ENCODE peak calls at places on chromosomes 1 and 21, in four cellular contexts. X is esophagus squamous epithelium, J is A549, G is GM23338. R is an unnamed sample. For H3K4me1, the result is how much of the 10 kb centered on the place peaks cover.

GRCh38 chr1:150256549-150257341 is 829 bp upstream of the CA14 start:
- DNase-seq in J (no peak), X (no peak), G (peak), R (no peak)

GRCh38 chr1:117466761-117467160 is 99.5 kb downstream of the MAN1A2 start:
- DNase-seq in G (no peak), X (no peak), J (no peak), R (no peak)

GRCh38 chr1:184330884-184331283 is 55.9 kb upstream of the C1orf21 start:
- DNase-seq in J (no peak), X (no peak), G (no peak), R (no peak)

GRCh38 chr1:38804062-38804886 is 55.3 kb downstream of the RRAGC start:
- DNase-seq in X (no peak), G (peak), J (no peak), R (no peak)

GRCh38 chr1:201764166-201764565 is 64.8 kb upstream of the IPO9 start:
- DNase-seq in X (no peak), J (no peak), G (no peak), R (no peak)

GRCh38 chr1:39542924-39543323 is 33.7 kb downstream of the PABPC4 start:
- DNase-seq in X (no peak), J (no peak), G (no peak), R (no peak)

GRCh38 chr1:61481313-61481712 is 243.6 kb downstream of the TM2D1 start:
- DNase-seq in G (no peak), X (no peak), J (peak), R (no peak)

GRCh38 chr1:61504305-61504704 is 220.6 kb downstream of the TM2D1 start:
- DNase-seq in X (no peak), J (no peak), G (no peak), R (no peak)

GRCh38 chr1:94819945-94820746 is at the start of gene SLC44A3:
- DNase-seq in X (no peak), J (peak), G (peak), R (peak)

GRCh38 chr1:198699167-198700015 is 60.6 kb downstream of the PTPRC start:
- DNase-seq in X (no peak), J (peak), G (peak), R (no peak)

GRCh38 chr1:31843506-31843905 is 27.7 kb upstream of the SPOCD1 start:
- DNase-seq in G (peak), J (no peak), X (no peak), R (no peak)

GRCh38 chr21:41242238-41242829 is 74.3 kb upstream of the FAM3B start:
- DNase-seq in G (no peak), X (no peak), J (no peak), R (no peak)

GRCh38 chr1:53112861-53113260 is 29.6 kb downstream of the SLC1A7 start:
- DNase-seq in G (no peak), J (no peak), X (no peak), R (no peak)

GRCh38 chr21:34722684-34723300 is 54.0 kb downstream of the CLIC6 start:
- DNase-seq in X (no peak), G (peak), J (no peak), R (no peak)

GRCh38 chr1:25997759-25998074 is at the start of gene PAFAH2:
- DNase-seq in G (no peak), J (no peak), X (no peak), R (no peak)

GRCh38 chr1:184910596-184910995 is 63.7 kb downstream of the NIBAN1 start:
- DNase-seq in G (no peak), X (no peak), J (no peak), R (peak)

GRCh38 chr1:116570358-116571214 is at the start of gene CD58:
- DNase-seq in J (peak), X (peak), G (peak), R (peak)

GRCh38 chr1:98388431-98388830 is 273.1 kb upstream of the SNX7 start:
- DNase-seq in X (no peak), J (no peak), G (no peak), R (no peak)

GRCh38 chr1:203593723-203594122 is 32.9 kb upstream of the ATP2B4 start:
- DNase-seq in J (peak), X (no peak), G (peak), R (no peak)

GRCh38 chr1:204323887-204324286 is 35.8 kb downstream of the PLEKHA6 start:
- DNase-seq in J (peak), G (no peak), X (no peak), R (no peak)

GRCh38 chr1:68322837-68323687 is 90.7 kb upstream of the WLS start:
- DNase-seq in G (no peak), X (no peak), J (no peak), R (no peak)

GRCh38 chr1:160552425-160552824 is 26.9 kb downstream of the CD84 start:
- DNase-seq in G (no peak), X (no peak), J (no peak), R (no peak)

GRCh38 chr1:41758490-41758889 is 160.2 kb downstream of the HIVEP3 start:
- DNase-seq in G (no peak), X (no peak), J (no peak), R (no peak)

GRCh38 chr1:109788695-109789521 is 25.2 kb upstream of the EPS8L3 start:
- DNase-seq in J (peak), X (no peak), G (peak), R (peak)

GRCh38 chr1:182113879-182114626 is 52.5 kb upstream of the ZNF648 start:
- DNase-seq in J (no peak), G (no peak), X (no peak), R (no peak)

GRCh38 chr1:119782541-119783338 is 14.0 kb upstream of the HMGCS2 start:
- DNase-seq in X (no peak), J (no peak), G (no peak), R (no peak)

GRCh38 chr1:234979316-234980223 is 149.1 kb downstream of the TOMM20 start:
- DNase-seq in X (no peak), G (no peak), J (no peak), R (no peak)

GRCh38 chr1:169707917-169708604 is 3.4 kb downstream of the SELL start:
- DNase-seq in G (no peak), X (no peak), J (no peak), R (no peak)

GRCh38 chr1:40749817-40750216 is 33.8 kb upstream of the KCNQ4 start:
- DNase-seq in X (no peak), J (no peak), G (no peak), R (no peak)

GRCh38 chr1:109113787-109114568 is at the start of gene ELAPOR1:
- DNase-seq in G (peak), X (no peak), J (no peak), R (peak)

DNA sequence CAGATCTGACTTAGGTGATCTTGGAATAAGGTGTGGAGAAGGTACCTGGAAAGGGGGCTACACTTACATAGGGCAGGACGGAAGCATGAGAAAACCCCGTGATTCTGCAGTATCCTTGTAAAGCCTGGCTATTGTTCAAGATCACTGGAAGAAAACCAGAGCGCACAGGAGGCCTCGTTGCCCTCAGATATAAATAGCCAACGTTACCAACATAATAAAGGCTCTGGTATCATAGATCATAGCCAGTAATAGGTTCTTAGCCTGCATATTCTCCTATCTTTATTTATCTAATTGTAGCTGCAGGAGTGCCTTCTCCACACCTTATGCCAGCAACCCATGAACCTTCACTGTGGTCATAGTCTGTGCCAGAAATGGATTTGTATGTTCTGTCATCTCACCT is 35.9 kb upstream of the MPZL1 start:
- DNase-seq in X (no peak), G (no peak), J (no peak), R (no peak)
- H3K4me1 ChIP-seq in X (under half), G (under half), J (under half), R (half or more)

GRCh38 chr21:45409466-45410150 is 4.6 kb downstream of the COL18A1 start:
- DNase-seq in J (no peak), X (no peak), G (no peak), R (peak)
- H3K4me1 ChIP-seq in J (under half), X (half or more), G (half or more), R (half or more)

GRCh38 chr1:8384088-8384487 is 66.2 kb downstream of the SLC45A1 start:
- DNase-seq in G (no peak), X (no peak), J (no peak), R (no peak)
- H3K4me1 ChIP-seq in G (under half), X (under half), J (under half), R (half or more)

DNA sequence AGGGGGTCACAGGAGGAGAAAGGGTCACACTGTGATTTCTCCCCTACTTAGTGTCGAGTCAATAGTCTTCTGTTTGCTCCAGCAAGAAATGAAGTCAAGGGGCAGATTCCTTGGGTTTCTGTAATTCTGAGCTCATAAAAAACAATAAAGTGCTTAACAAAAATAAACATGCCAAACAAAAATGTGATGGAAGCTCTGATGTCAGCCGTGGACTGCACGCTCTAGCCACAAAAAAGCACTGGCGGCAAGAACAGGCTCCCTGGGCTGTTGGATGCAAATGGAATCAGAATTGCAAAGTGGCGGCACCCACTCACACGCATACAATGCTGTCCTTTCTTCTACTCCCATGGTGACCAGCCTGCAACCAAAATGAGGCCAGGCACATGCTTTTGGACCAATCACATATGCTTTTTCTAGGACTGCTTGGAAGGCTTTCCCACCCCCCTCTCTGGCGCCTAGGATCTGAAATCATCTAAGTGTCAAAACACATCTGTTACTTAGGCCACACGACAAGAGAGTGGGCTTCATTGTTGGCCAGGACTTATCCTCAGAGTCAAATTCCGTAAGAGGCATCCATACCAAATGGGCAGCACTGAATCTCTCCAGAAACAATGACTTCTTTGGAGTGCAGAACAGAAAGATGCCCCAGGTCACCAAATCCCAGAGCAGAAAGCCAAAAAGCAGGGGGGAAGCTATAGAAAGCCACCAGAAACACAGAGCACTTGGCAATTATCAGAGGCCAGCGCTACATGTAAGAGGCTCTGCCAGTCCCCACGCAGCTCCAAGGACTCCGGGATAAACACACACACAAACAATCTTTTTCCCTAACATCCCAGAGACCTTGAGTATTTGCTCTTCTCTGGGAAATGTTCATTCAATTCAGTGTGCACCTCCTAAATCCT is 9.2 kb downstream of the C1orf198 start:
- DNase-seq in J (no peak), G (no peak), X (no peak), R (no peak)
- H3K4me1 ChIP-seq in J (under half), G (under half), X (under half), R (half or more)

DNA sequence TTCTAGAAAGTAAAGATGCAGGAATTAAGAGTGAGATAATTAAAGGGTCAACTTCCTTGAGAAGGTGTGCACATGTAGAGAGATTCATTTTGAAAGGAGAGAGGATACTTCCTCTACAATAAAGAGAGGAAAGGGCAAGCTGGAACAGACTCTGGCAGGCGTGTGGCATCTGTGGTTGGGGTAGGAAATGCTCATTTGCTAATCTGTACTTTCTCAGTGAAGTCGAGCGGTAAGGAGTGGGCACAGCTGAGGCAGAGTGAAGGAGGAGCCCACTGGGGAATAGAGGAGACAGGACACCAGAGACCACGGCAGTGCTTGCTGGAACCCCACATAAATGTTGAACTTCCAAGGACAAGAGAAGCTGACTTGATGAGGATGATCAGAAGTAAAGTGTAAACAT is 49.1 kb downstream of the PCSK9 start:
- DNase-seq in G (no peak), J (no peak), X (no peak), R (no peak)
- H3K4me1 ChIP-seq in G (under half), J (under half), X (under half), R (under half)

DNA sequence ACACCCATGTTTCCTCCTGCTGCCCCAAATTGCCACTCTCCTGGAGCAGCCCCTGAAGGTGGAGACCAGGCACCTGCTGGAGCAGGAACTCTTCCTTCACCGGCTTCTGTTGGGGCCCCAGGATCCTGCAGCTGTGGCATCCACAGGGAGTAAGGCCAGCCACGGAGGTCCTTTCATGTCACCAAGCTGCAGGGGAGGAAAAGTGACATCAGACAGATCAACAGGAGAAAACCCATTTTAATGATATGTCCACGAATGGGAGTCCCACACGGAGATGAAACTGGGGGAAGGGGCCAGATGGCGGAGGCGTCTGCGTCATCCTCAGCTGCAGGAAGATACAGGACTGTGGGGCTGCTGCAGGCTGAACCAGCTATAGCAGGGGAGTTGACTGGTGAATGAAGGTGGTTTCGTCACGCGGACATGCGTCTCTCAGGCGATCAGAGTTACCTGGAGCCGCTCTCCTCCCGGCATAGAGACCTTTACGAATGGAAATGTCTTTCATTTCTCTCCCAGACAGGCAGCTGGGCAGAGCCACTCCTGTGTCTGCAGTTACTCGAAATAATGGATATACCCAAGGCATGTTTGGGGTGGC is 9.9 kb downstream of the TP73 start:
- DNase-seq in X (no peak), G (no peak), J (no peak), R (no peak)
- H3K4me1 ChIP-seq in X (under half), G (under half), J (under half), R (under half)

GRCh38 chr21:45430521-45431501 is 25.8 kb downstream of the COL18A1 start:
- DNase-seq in X (no peak), J (no peak), G (peak), R (no peak)

GRCh38 chr21:45433911-45434644 is 29.1 kb downstream of the COL18A1 start:
- DNase-seq in J (no peak), G (no peak), X (no peak), R (no peak)

GRCh38 chr21:45433301-45433700 is 28.3 kb downstream of the COL18A1 start:
- DNase-seq in X (no peak), G (no peak), J (no peak), R (no peak)

GRCh38 chr21:45432575-45433255 is 27.8 kb downstream of the COL18A1 start:
- DNase-seq in X (no peak), J (no peak), G (no peak), R (no peak)

DNA sequence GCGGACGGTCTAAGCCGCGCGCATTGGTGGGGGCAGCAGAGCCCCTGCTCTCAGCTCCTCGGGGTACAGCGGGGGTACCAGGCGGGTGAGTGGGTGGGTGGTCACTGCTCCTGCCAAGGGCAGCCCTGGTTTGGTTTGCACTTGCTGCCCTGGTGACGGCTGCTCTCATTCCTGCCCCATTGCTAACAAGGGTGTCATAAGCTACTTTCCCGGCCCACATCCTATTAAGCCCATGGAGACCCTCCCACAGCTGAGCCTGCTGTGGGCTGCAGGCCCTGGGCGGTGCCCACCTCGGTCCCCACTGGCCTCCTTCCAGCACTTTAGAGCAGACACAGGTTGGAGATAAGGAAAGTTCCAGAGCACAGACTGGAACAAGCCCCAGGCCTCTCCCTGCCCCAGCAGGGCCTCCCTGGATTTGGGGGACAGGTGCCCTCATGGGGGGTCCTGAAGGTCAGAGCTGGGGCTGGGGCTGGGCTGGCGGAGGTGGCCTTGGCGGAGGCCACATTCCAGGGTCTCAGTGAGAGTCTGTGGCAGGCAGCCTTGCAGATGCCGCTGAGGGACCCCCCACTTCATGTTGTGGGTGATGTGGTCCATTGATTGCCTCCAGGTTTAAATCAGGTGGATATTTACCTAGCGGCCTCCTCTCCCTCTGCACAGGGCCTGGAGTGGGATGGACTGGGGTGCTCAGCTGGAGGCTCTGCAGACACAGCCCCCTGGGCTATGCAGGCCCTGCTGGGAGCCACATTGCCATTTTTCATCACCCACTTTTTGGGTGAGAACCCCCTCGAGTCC is 27.0 kb downstream of the COL18A1 start:
- DNase-seq in X (no peak), G (no peak), J (no peak), R (no peak)
- H3K4me1 ChIP-seq in X (under half), G (under half), J (under half), R (half or more)

GRCh38 chr1:222787746-222788145 is 27.1 kb upstream of the DISP1 start:
- DNase-seq in J (no peak), X (no peak), G (no peak), R (no peak)

GRCh38 chr1:222786107-222786506 is 28.7 kb upstream of the DISP1 start:
- DNase-seq in X (no peak), J (no peak), G (no peak), R (no peak)

GRCh38 chr1:222784371-222784770 is 30.5 kb upstream of the DISP1 start:
- DNase-seq in X (no peak), G (no peak), J (no peak), R (no peak)

GRCh38 chr1:222784916-222785315 is 29.9 kb upstream of the DISP1 start:
- DNase-seq in J (no peak), G (no peak), X (no peak), R (no peak)

DNA sequence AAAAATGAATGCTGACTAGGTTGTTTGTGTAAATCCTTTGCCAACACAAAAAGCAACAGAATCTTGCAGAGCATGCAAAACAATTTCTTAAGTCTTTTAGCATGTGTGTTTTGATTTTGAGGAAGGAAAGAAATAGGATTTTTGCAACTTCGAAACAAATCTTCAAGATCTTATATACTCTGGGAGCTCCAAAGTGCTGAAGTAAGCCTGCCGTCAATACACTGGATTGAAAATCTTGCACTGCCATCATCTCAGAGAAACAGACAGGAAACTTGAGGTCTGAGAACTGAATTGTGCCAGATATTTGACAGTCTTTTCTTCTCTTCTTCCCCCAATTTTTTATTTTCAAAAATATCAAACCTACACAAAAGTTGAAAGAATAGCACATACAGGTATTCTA is 29.3 kb upstream of the DISP1 start:
- DNase-seq in J (no peak), G (no peak), X (no peak), R (no peak)
- H3K4me1 ChIP-seq in J (under half), G (under half), X (under half), R (under half)

GRCh38 chr1:228939881-228940392 is 204.7 kb downstream of the RHOU start:
- DNase-seq in G (no peak), J (no peak), X (no peak), R (no peak)
- H3K4me1 ChIP-seq in G (under half), J (under half), X (under half), R (under half)

R was measured in left ventricle myocardium inferior.